ENCODE peak calls at places on chromosomes 4 and X, in seven cellular contexts. Z is fibroblast of lung, I is testis, Y is GM13976, O is heart right ventricle, E is astrocyte, M is AG09319. F is an unnamed sample.

GRCh38 chrX:40327085-40327484 is 229.3 kb upstream of the BCOR start:
- DNase-seq in Z (no peak), I (no peak), Y (no peak), O (no peak), E (no peak), M (no peak), F (no peak)

GRCh38 chr4:92101609-92102231 is 202.0 kb upstream of the GRID2 start:
- DNase-seq in Z (peak; percentile 89), I (no peak), Y (no peak), O (no peak), E (peak; percentile 70), M (no peak), F (no peak)

GRCh38 chrX:22912598-22912997 is 87.2 kb upstream of the DDX53 start:
- DNase-seq in Z (no peak), I (no peak), Y (no peak), O (no peak), E (no peak), M (no peak), F (no peak)

GRCh38 chr4:7073526-7074390 is 5.9 kb upstream of the GRPEL1 start:
- DNase-seq in Z (peak; percentile 50), I (peak; percentile 66), Y (peak; percentile 61), O (peak; percentile 31), E (peak; percentile 16), M (no peak), F (peak; percentile 41)

GRCh38 chr4:117560329-117560728 is 474.0 kb upstream of the NDST3 start:
- DNase-seq in Z (peak; percentile 53), I (no peak), Y (no peak), O (no peak), E (peak; percentile 29), M (no peak), F (no peak)

GRCh38 chr4:106063009-106063408 is 167.7 kb downstream of the NPNT start:
- DNase-seq in Z (no peak), I (no peak), Y (no peak), O (no peak), E (peak; percentile 72), M (no peak), F (no peak)

GRCh38 chr4:74934822-74935326 is 2.0 kb downstream of the PARM1 start:
- DNase-seq in Z (no peak), I (peak; percentile 36), Y (peak; percentile 19), O (no peak), E (no peak), M (no peak), F (no peak)

GRCh38 chr4:106763044-106763443 is 273.1 kb downstream of the DKK2 start:
- DNase-seq in Z (peak; percentile 6), I (no peak), Y (no peak), O (peak; percentile 4), E (peak; percentile 2), M (no peak), F (no peak)

GRCh38 chr4:99324978-99325377 is 3.8 kb upstream of the ADH1B start:
- DNase-seq in Z (peak; percentile 98), I (peak; percentile 73), Y (no peak), O (peak; percentile 63), E (peak; percentile 2), M (peak; percentile 79), F (no peak)

GRCh38 chr4:91611786-91612185 is 692.0 kb upstream of the GRID2 start:
- DNase-seq in Z (no peak), I (no peak), Y (no peak), O (no peak), E (no peak), M (no peak), F (no peak)

GRCh38 chr4:181745933-181746627 is 497.1 kb upstream of the TENM3 start:
- DNase-seq in Z (no peak), I (no peak), Y (no peak), O (no peak), E (peak; percentile 15), M (no peak), F (no peak)

GRCh38 chrX:84469226-84469625 is 33.0 kb downstream of the HDX start:
- DNase-seq in Z (peak; percentile 43), I (no peak), Y (no peak), O (no peak), E (peak; percentile 43), M (no peak), F (no peak)

GRCh38 chr4:47215759-47216158 is 184.4 kb downstream of the GABRB1 start:
- DNase-seq in Z (no peak), I (no peak), Y (no peak), O (no peak), E (peak; percentile 70), M (no peak), F (no peak)

GRCh38 chr4:10417720-10418119 is 39.5 kb downstream of the ZNF518B start:
- DNase-seq in Z (no peak), I (no peak), Y (no peak), O (peak; percentile 3), E (peak; percentile 0), M (peak; percentile 28), F (no peak)

GRCh38 chr4:169024762-169025161 is 14.7 kb upstream of the CBR4 start:
- DNase-seq in Z (peak; percentile 71), I (no peak), Y (peak; percentile 65), O (peak; percentile 34), E (peak; percentile 18), M (no peak), F (no peak)

GRCh38 chr4:72902354-72902753 is 167.2 kb downstream of the COX18 start:
- DNase-seq in Z (no peak), I (no peak), Y (no peak), O (no peak), E (no peak), M (no peak), F (no peak)

GRCh38 chrX:112631892-112632291 is 47.8 kb downstream of the LHFPL1 start:
- DNase-seq in Z (no peak), I (no peak), Y (no peak), O (no peak), E (no peak), M (no peak), F (no peak)

GRCh38 chr4:10872833-10873517 is 188.4 kb upstream of the CLNK start:
- DNase-seq in Z (peak; percentile 4), I (no peak), Y (no peak), O (no peak), E (peak; percentile 45), M (no peak), F (no peak)

GRCh38 chr4:168197926-168198325 is 105.6 kb downstream of the ANXA10 start:
- DNase-seq in Z (no peak), I (no peak), Y (no peak), O (no peak), E (peak; percentile 46), M (no peak), F (no peak)

GRCh38 chrX:21225643-21226042 is 148.6 kb upstream of the CNKSR2 start:
- DNase-seq in Z (no peak), I (no peak), Y (no peak), O (no peak), E (no peak), M (no peak), F (no peak)

GRCh38 chr4:176939445-176939844 is 146.7 kb upstream of the VEGFC start:
- DNase-seq in Z (peak; percentile 24), I (no peak), Y (no peak), O (no peak), E (peak; percentile 78), M (no peak), F (no peak)

GRCh38 chr4:151236036-151236435 is 40.9 kb upstream of the PRSS48 start:
- DNase-seq in Z (no peak), I (no peak), Y (no peak), O (no peak), E (no peak), M (no peak), F (no peak)

GRCh38 chr4:8547912-8548730 is 32.1 kb upstream of the GPR78 start:
- DNase-seq in Z (no peak), I (no peak), Y (no peak), O (no peak), E (no peak), M (no peak), F (no peak)

GRCh38 chrX:65601530-65602281 is 65.7 kb upstream of the MSN start:
- DNase-seq in Z (peak; percentile 90), I (peak; percentile 57), Y (no peak), O (peak; percentile 88), E (peak; percentile 83), M (peak; percentile 67), F (peak; percentile 68)

GRCh38 chr4:94349193-94349592 is 6.6 kb upstream of the HPGDS start:
- DNase-seq in Z (peak; percentile 15), I (no peak), Y (no peak), O (no peak), E (peak; percentile 35), M (no peak), F (no peak)

GRCh38 chrX:101460669-101461068 is 24.6 kb upstream of the ARMCX4 start:
- DNase-seq in Z (peak; percentile 12), I (no peak), Y (no peak), O (no peak), E (no peak), M (no peak), F (no peak)
- TF ChIP-seq CTCF in Z (no peak), I (no peak), Y (no peak), O (no peak), E (no peak), M (no peak), F (no peak)

GRCh38 chrX:107450823-107451509 is 1.5 kb downstream of the FRMPD3 start:
- DNase-seq in Z (no peak), I (no peak), Y (peak; percentile 22), O (no peak), E (no peak), M (no peak), F (peak; percentile 30)
- TF ChIP-seq CTCF in Z (no peak), I (no peak), Y (no peak), O (no peak), E (no peak), M (no peak), F (no peak)

DNA sequence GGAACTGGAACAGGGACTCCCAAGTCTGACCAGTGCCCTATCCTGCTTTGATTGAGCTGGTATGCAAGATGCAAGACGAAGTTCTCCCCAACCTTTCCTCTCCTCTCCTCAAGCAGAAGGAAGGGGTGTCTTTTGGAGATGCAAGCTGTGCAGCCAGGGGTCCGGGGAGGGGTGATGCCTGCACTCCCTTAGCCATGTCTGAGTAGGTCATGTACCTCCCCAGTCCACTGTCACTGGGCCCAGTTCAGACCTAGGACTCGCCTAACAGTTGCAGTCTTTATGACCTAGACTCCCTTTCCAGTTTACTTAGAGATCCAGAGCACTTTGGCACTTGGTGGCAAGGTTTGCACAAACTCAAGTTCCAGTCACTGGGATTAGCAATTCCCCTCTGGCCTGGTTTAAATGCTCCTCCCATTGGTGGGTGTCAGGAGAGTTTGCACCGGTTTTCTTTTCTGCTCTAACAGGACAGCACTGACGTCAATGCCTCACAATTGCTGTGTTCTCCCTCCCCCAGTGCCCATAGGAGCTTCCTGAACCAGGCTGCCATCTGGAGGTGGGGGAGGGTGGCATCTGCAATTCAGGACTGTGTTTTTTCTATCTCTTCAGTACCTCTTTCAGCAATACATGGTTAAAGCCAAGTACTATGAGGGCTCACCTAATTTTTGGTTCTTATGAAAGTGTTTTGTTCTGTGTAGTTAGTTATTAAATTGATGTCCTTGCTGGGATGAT is 782.2 kb downstream of the ARAP2 start:
- DNase-seq in Z (no peak), I (no peak), Y (no peak), O (no peak), E (no peak), M (no peak), F (no peak)
- TF ChIP-seq CTCF in Z (no peak), I (no peak), Y (no peak), O (no peak), E (no peak), M (no peak), F (no peak)

DNA sequence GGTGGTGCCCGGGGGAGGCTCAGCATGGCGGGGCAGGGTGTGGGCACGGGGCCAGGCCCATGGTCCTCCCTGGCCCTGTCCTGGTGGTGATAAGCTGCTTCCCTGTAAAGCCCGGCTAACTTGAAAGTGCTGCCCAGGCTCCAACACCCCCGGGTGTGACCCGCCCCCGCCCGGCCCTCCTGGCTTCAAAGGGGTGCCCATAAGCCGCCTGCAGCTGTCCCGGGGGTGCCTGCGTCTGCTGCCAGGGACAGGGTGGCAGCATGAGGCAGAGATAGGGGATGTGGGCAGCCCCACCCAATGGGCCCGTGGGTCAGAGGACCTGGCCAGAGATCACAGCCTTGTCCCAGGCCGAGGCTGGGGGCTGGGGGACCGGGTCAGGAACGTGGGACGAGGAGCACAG is 18.1 kb downstream of the FGFRL1 start:
- DNase-seq in Z (no peak), I (no peak), Y (no peak), O (no peak), E (no peak), M (no peak), F (no peak)
- TF ChIP-seq CTCF in Z (no peak), I (no peak), Y (no peak), O (no peak), E (no peak), M (no peak), F (no peak)

F was measured in activated CD8-positive, alpha-beta T cell treated with anti-CD3 and anti-CD28 coated beads for 36 hours.